ENCODE peak calls at places on chromosomes 11 and 22, in ten cellular contexts. U is HepG2, V is stomach, X is spleen, G is transverse colon, E is HCT116, F is breast epithelium, P is prostate gland, K is GM12891, S is vagina. Z is an unnamed sample.

GRCh38 chr22:44707752-44708151 is 5.7 kb downstream of the PRR5 start:
- DNase-seq in S (no peak), V (no peak), K (no peak), G (no peak), U (no peak), X (no peak), F (no peak), P (no peak), E (no peak), Z (no peak)

GRCh38 chr11:126506789-126507188 is 151.3 kb downstream of the ST3GAL4 start:
- DNase-seq in G (no peak), U (no peak), K (no peak), E (no peak), V (no peak), X (no peak), S (no peak), P (no peak), F (no peak), Z (no peak)

GRCh38 chr22:43202326-43202725 is 15.4 kb upstream of the TTLL12 start:
- DNase-seq in S (no peak), V (no peak), F (no peak), P (no peak), G (no peak), U (no peak), E (no peak), X (no peak), K (no peak), Z (no peak)

GRCh38 chr11:79617561-79617960 is 176.7 kb upstream of the TENM4 start:
- DNase-seq in U (no peak), X (no peak), K (no peak), V (no peak), S (no peak), E (no peak), G (no peak), F (no peak), P (no peak), Z (no peak)

GRCh38 chr11:12163181-12163841 is 52.9 kb downstream of the MICAL2 start:
- DNase-seq in U (peak), V (no peak), G (peak), S (no peak), E (no peak), X (no peak), P (no peak), F (peak), K (no peak), Z (no peak)

GRCh38 chr22:22839570-22840314 is 47.9 kb upstream of the IGLL5 start:
- DNase-seq in E (no peak), V (no peak), X (no peak), U (no peak), P (no peak), G (no peak), K (no peak), S (no peak), F (no peak), Z (no peak)

GRCh38 chr11:111443640-111444039 is 64.6 kb upstream of the POU2AF1 start:
- DNase-seq in F (no peak), X (no peak), U (no peak), K (no peak), S (no peak), E (no peak), V (no peak), P (no peak), G (no peak), Z (no peak)

GRCh38 chr11:86484164-86484794 is 109.6 kb downstream of the CCDC81 start:
- DNase-seq in V (no peak), F (no peak), U (peak), K (no peak), G (no peak), S (no peak), E (peak), X (no peak), P (no peak), Z (no peak)

GRCh38 chr22:45188779-45189178 is 25.1 kb downstream of the NUP50 start:
- DNase-seq in X (peak), F (no peak), G (no peak), V (no peak), U (no peak), E (no peak), S (no peak), K (no peak), P (no peak), Z (no peak)

GRCh38 chr11:111088872-111089271 is 156.7 kb upstream of the POU2AF2 start:
- DNase-seq in E (no peak), U (no peak), X (no peak), S (no peak), F (no peak), G (no peak), V (no peak), P (no peak), K (no peak), Z (no peak)

GRCh38 chr11:2446590-2447252 is 1.9 kb downstream of the KCNQ1 start:
- DNase-seq in S (no peak), G (no peak), K (no peak), P (no peak), F (no peak), X (peak), V (no peak), U (no peak), E (no peak), Z (no peak)

GRCh38 chr11:60085909-60086308 is 2.6 kb upstream of the MS4A2 start:
- DNase-seq in S (no peak), V (no peak), E (no peak), G (no peak), K (no peak), U (no peak), X (no peak), P (no peak), F (no peak), Z (no peak)

GRCh38 chr22:33785283-33785991 is 134.8 kb downstream of the LARGE1 start:
- DNase-seq in P (no peak), U (peak), G (no peak), X (no peak), F (no peak), V (no peak), E (no peak), K (no peak), S (no peak), Z (no peak)

GRCh38 chr11:134819026-134819425 is 407.0 kb upstream of the B3GAT1 start:
- DNase-seq in V (no peak), P (no peak), G (no peak), F (no peak), U (no peak), S (no peak), E (no peak), K (no peak), X (no peak), Z (no peak)

GRCh38 chr11:58199271-58199670 is 4.7 kb downstream of the OR1S2 start:
- DNase-seq in F (no peak), E (no peak), P (no peak), S (no peak), V (no peak), G (no peak), X (no peak), K (no peak), U (no peak), Z (no peak)

GRCh38 chr22:45612940-45613339 is 58.7 kb upstream of the ATXN10 start:
- DNase-seq in F (no peak), V (no peak), K (no peak), U (no peak), G (no peak), E (no peak), P (no peak), X (no peak), S (no peak), Z (no peak)

GRCh38 chr11:118153516-118153915 is 893 bp upstream of the SCN4B start:
- DNase-seq in P (no peak), K (no peak), E (no peak), U (no peak), V (no peak), G (no peak), S (no peak), X (no peak), F (no peak), Z (no peak)

GRCh38 chr11:29435421-29435820 is 581.4 kb downstream of the KCNA4 start:
- DNase-seq in V (no peak), G (no peak), S (no peak), K (no peak), X (no peak), E (no peak), F (no peak), P (no peak), U (no peak), Z (no peak)

GRCh38 chr22:37563153-37564081 is 3.1 kb downstream of the CDC42EP1 start:
- DNase-seq in G (peak), U (peak), F (peak), X (no peak), K (no peak), S (no peak), V (peak), P (peak), E (peak), Z (no peak)

GRCh38 chr11:61699737-61700160 is 19.6 kb downstream of the DAGLA start:
- DNase-seq in X (no peak), V (peak), E (no peak), F (peak), P (peak), U (no peak), K (no peak), S (no peak), G (peak), Z (no peak)

GRCh38 chr11:1401656-1402221 is 12.0 kb downstream of the BRSK2 start:
- DNase-seq in U (peak), P (peak), E (no peak), K (peak), F (no peak), S (no peak), V (peak), G (peak), X (no peak), Z (peak)

GRCh38 chr22:32208681-32209080 is 3.8 kb upstream of the RFPL2 start:
- DNase-seq in P (no peak), G (no peak), F (no peak), E (no peak), K (no peak), S (no peak), X (no peak), U (no peak), V (no peak), Z (no peak)

GRCh38 chr11:9351956-9352355 is 32.5 kb upstream of the IPO7 start:
- DNase-seq in X (no peak), F (no peak), E (no peak), G (no peak), K (no peak), V (no peak), S (no peak), U (no peak), P (no peak), Z (no peak)

GRCh38 chr22:33909075-33909458 is 11.2 kb downstream of the LARGE1 start:
- DNase-seq in U (peak), X (no peak), V (no peak), P (no peak), E (no peak), K (no peak), G (peak), S (no peak), F (no peak), Z (no peak)

GRCh38 chr11:31397239-31397834 is 27.7 kb downstream of the DNAJC24 start:
- DNase-seq in X (no peak), G (no peak), S (no peak), F (no peak), V (no peak), P (no peak), E (no peak), U (peak), K (no peak), Z (no peak)

GRCh38 chr11:124812876-124813275 is 12.7 kb upstream of the MSANTD2 start:
- DNase-seq in G (no peak), V (no peak), K (no peak), X (no peak), P (no peak), F (no peak), U (no peak), S (no peak), E (no peak), Z (no peak)

DNA sequence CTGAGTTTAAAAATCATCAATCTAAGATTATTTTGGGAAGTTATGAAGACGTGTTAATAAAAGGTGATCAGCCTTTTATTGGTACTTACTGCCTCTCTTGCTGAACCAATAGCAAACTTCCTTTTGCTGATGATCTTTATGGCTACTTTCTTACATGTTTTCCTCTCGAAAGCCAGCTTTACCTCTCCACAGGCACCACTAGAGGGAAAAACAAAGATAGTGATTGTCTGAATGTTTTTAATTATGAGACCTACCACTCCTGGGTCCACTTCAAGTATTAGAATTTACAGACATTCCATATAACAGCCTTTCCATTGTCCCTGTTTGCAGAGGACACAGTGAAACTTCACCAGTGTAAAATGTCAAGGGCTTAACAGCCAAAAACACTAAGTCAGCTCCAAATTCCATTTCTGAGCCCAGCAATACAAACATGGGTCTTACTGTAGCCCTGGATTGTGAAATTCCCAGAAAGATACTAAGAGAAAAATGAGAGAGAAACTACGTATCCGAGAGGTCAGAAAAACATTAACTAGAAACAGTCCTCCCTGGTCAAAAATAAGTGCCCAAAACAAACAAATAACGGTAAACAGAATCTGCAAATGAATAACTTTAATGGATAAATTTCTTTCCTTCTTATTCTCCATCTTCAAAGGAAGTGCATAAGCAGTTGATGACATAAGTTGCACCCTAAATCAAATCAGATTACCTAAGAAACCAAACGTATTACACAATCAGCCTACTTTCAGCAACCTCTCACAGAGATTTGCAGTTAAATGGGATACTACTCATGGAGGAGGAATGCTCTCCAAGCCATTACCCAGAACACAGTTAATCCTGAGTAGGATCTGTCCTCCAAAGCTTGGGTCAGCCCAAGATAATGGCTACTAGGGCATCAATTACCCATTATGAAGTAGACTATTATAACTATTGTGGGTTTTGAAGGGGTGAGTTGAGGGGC is 29.5 kb downstream of the CHEK2 start:
- DNase-seq in V (no peak), U (peak), S (no peak), F (no peak), K (no peak), X (no peak), P (no peak), G (no peak), E (no peak), Z (no peak)
- TF ChIP-seq POLR2AphosphoS5 in V (peak), U (no peak), S (peak), F (no peak), K (no peak), X (no peak), P (no peak), G (no peak), E (no peak), Z (no peak)

DNA sequence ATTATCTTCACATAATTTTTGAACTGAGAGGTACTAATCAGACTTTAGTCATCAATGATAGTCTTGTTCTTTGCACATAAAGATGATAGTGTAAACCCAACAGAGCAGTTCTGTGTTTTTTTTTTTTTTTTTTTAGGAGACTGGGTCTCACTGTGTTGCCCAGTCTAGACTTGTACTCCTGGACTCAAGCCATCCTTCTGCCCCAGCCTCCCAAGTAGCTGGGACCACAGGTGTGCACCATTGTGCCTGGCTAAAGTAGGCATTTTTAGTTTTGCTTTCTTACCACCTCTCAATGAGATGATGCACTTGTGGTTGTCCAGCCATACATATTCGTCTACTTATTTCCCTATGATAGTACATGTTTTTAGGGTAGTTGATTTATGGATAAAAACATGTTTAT is 50.6 kb downstream of the MTMR3 start:
- DNase-seq in X (no peak), F (no peak), K (no peak), G (no peak), P (no peak), U (no peak), E (no peak), S (no peak), V (no peak), Z (no peak)
- TF ChIP-seq POLR2A in X (no peak), F (no peak), K (no peak), G (no peak), P (no peak), U (no peak), E (no peak), S (no peak), V (no peak), Z (no peak)

GRCh38 chr22:46754110-46754799 is 8.2 kb upstream of the TBC1D22A start:
- DNase-seq in U (peak), F (peak), S (no peak), K (no peak), P (peak), E (peak), G (peak), V (peak), X (peak), Z (no peak)
- TF ChIP-seq POLR2AphosphoS5 in U (peak), F (peak), S (peak), K (no peak), P (peak), E (peak), G (peak), V (peak), X (peak), Z (no peak)

GRCh38 chr11:47426062-47426956 is at the start of gene PSMC3:
- DNase-seq in G (peak), U (peak), F (peak), X (peak), V (peak), E (peak), S (peak), K (peak), P (peak), Z (peak)
- TF ChIP-seq POLR2A in G (peak), U (peak), F (peak), X (no peak), V (no peak), E (peak), S (no peak), K (peak), P (peak), Z (peak)

GRCh38 chr22:49920859-49921258 is 2.4 kb downstream of the CRELD2 start:
- DNase-seq in G (no peak), P (no peak), K (no peak), X (peak), E (no peak), V (no peak), U (no peak), F (no peak), S (no peak), Z (no peak)

GRCh38 chr22:49916851-49917250 is 1.4 kb downstream of the ALG12 start:
- DNase-seq in X (peak), F (no peak), U (no peak), G (no peak), E (no peak), P (no peak), K (no peak), V (no peak), S (no peak), Z (no peak)

GRCh38 chr22:49915610-49916009 is 2.6 kb downstream of the ALG12 start:
- DNase-seq in U (no peak), K (no peak), F (no peak), G (no peak), X (no peak), S (no peak), V (no peak), P (no peak), E (no peak), Z (no peak)

GRCh38 chr22:49918911-49919881 is 762 bp downstream of the CRELD2 start:
- DNase-seq in U (no peak), V (no peak), E (no peak), G (no peak), X (peak), K (no peak), F (no peak), S (no peak), P (no peak), Z (no peak)

GRCh38 chr22:49917997-49918910 is at the start of the genes ALG12 and CRELD2:
- DNase-seq in P (peak), G (peak), S (no peak), X (peak), F (peak), V (peak), K (peak), E (peak), U (peak), Z (peak)
- TF ChIP-seq POLR2AphosphoS5 in P (peak), G (no peak), S (no peak), X (peak), F (peak), V (no peak), K (no peak), E (peak), U (peak), Z (peak)

GRCh38 chr22:39524753-39525657 is 4.6 kb downstream of the ATF4 start:
- DNase-seq in X (no peak), U (no peak), E (no peak), V (no peak), P (no peak), F (no peak), S (no peak), K (no peak), G (no peak), Z (no peak)

GRCh38 chr22:39520874-39521857 is 804 bp downstream of the ATF4 start:
- DNase-seq in U (no peak), X (peak), S (no peak), K (no peak), P (peak), F (peak), V (peak), E (no peak), G (peak), Z (peak)

GRCh38 chr22:39524089-39524752 is 3.9 kb downstream of the ATF4 start:
- DNase-seq in F (no peak), X (no peak), P (no peak), G (no peak), V (no peak), K (no peak), E (no peak), U (no peak), S (no peak), Z (no peak)

GRCh38 chr22:39520054-39520873 is at the start of gene ATF4:
- DNase-seq in F (peak), S (no peak), K (peak), E (peak), P (peak), G (peak), X (peak), U (peak), V (peak), Z (peak)

DNA sequence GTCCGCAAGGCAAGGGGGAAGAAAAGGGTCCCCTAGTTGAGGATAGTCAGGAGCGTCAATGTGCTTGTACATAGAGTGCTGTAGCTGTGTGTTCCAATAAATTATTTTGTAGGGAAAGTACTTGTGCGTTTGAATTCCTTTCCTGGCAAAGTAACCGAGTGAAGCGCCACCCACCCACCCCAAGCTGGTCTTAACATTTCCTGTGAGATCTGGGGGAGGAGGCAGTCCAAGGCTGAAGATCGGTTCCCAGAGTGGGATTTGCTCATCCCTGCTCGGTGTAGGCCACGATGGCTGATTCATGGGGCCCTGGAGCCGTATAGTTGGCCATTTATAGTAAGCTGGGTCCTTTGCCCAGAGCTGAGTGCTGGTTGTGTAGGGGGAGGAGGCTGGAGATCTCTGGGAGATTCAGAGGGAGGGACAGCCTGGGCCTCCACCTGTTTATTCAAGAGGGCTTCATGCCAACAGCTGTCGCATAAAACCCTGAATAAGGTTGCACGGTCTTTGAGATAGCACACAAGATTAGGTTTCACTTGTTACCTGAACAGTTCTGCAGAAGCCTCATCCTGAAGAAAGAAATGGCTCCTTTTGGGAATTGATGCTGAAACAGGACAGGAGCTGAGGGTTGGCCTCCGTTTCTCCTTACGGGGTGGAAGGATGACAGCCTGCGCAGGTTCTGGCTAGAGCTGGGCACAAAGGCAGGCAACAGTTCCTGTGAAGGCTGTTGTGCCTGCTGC is 2.4 kb downstream of the ATF4 start:
- DNase-seq in G (peak), S (no peak), U (no peak), P (peak), K (no peak), X (peak), E (no peak), F (no peak), V (peak), Z (no peak)
- TF ChIP-seq POLR2A in G (peak), S (no peak), U (no peak), P (no peak), K (peak), X (no peak), E (peak), F (no peak), V (no peak), Z (peak)